ENCODE peak calls at places on chromosomes 12 and 14, in five cellular contexts. C is transverse colon, T is body of pancreas, A is tibial nerve, Y is IMR-90. O is an unnamed sample. For H3K27me3, the result is how much of the 10 kb centered on the place peaks cover.

GRCh38 chr12:114691810-114692557 is 8.0 kb upstream of the TBX3 start:
- DNase-seq in C (no peak), A (no peak), Y (no peak), T (no peak), O (no peak)

GRCh38 chr12:106883421-106883820 is 72.3 kb upstream of the TMEM263 start:
- DNase-seq in C (no peak), T (no peak), A (no peak), Y (peak), O (no peak)

GRCh38 chr12:57869919-57870318 is 23.4 kb upstream of the CTDSP2 start:
- DNase-seq in A (no peak), C (no peak), T (no peak), Y (no peak), O (no peak)

GRCh38 chr14:34175574-34175973 is 224.7 kb upstream of the EGLN3 start:
- DNase-seq in T (no peak), C (no peak), A (no peak), Y (no peak), O (no peak)

GRCh38 chr12:46456356-46457334 is 84.1 kb upstream of the SLC38A2 start:
- DNase-seq in Y (peak), T (no peak), A (no peak), C (no peak), O (no peak)

GRCh38 chr14:55599250-55599879 is 19.4 kb downstream of the KTN1 start:
- DNase-seq in C (peak), Y (no peak), A (no peak), T (peak), O (peak)

GRCh38 chr14:41785696-41786095 is 179.0 kb downstream of the LRFN5 start:
- DNase-seq in A (no peak), Y (no peak), T (no peak), C (no peak), O (no peak)

GRCh38 chr14:71248204-71248603 is 340.9 kb downstream of the PCNX1 start:
- DNase-seq in T (no peak), A (no peak), C (no peak), Y (peak), O (no peak)

GRCh38 chr14:105139831-105140239 is 28.7 kb downstream of the JAG2 start:
- DNase-seq in A (no peak), T (no peak), C (no peak), Y (no peak), O (no peak)

GRCh38 chr12:110217996-110218674 is 62.9 kb upstream of the ATP2A2 start:
- DNase-seq in C (no peak), T (no peak), A (no peak), Y (no peak), O (no peak)

GRCh38 chr12:120339256-120339655 is 11.7 kb upstream of the PLA2G1B start:
- DNase-seq in C (no peak), T (no peak), Y (no peak), A (no peak), O (no peak)

GRCh38 chr14:52835122-52835903 is 43.9 kb upstream of the GNPNAT1 start:
- DNase-seq in A (no peak), T (no peak), Y (peak), C (no peak), O (no peak)

GRCh38 chr12:6430124-6430989 is 14.4 kb upstream of the CD27 start:
- DNase-seq in Y (peak), C (peak), T (peak), A (peak), O (peak)

GRCh38 chr12:712172-712863 is 40.1 kb upstream of the WNK1 start:
- DNase-seq in T (no peak), Y (peak), A (no peak), C (no peak), O (no peak)

GRCh38 chr14:81209187-81209836 is 11.4 kb downstream of the GTF2A1 start:
- DNase-seq in C (no peak), T (no peak), A (no peak), Y (no peak), O (no peak)

GRCh38 chr12:46209165-46209564 is 59.7 kb downstream of the SLC38A1 start:
- DNase-seq in C (no peak), Y (peak), T (no peak), A (no peak), O (no peak)

GRCh38 chr12:85575115-85576096 is 260.8 kb downstream of the RASSF9 start:
- DNase-seq in A (peak), C (peak), Y (peak), T (peak), O (peak)

GRCh38 chr14:35341454-35342159 is 49.4 kb downstream of the PSMA6 start:
- DNase-seq in C (peak), T (peak), A (peak), Y (peak), O (peak)

GRCh38 chr14:50018236-50019210 is 97.8 kb downstream of the VCPKMT start:
- DNase-seq in Y (peak), T (peak), A (no peak), C (peak), O (peak)

GRCh38 chr12:7376196-7376595 is 67.8 kb downstream of the CD163L1 start:
- DNase-seq in C (no peak), A (no peak), Y (peak), T (no peak), O (no peak)

GRCh38 chr12:70796989-70797388 is 123.5 kb downstream of the PTPRR start:
- DNase-seq in Y (no peak), C (no peak), A (no peak), T (no peak), O (no peak)

GRCh38 chr12:66398931-66399625 is 96.8 kb downstream of the HELB start:
- DNase-seq in Y (peak), T (no peak), A (no peak), C (no peak), O (no peak)

GRCh38 chr14:32230181-32230580 is 27.1 kb upstream of the RNU6-8 start:
- DNase-seq in Y (peak), T (no peak), C (no peak), A (no peak), O (no peak)

DNA sequence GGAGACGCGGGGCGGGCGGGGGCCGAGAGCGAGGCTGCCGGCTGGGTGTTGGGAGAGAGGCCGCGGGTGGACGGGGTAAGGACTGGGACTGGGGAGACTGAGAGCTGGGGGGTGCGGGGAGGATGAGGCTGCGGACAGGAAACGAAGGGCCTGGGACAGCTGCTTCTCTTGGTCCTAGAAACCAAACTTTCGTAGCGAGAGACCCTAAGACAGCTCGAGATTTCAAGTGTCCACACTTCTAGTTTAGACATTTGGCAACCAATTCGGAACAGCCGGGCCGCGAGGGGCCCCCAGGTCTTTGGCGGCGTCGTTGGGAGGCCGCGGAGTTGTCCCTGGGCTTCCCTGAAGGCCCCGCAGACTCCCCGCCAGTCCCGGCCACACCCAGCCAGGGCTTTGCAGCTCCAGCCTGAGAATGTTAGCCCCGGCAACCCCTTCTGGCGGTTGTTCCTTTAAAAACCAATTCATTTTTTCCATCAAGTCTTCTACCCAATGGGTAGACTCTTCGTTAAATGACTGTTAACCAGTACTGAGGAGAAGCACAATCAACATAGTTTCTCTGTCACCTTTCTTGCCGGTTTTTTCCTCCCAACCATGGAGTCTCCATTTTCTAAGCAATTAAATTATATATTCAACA is 11.5 kb downstream of the NKX2-1 start:
- DNase-seq in A (no peak), T (no peak), C (no peak), Y (no peak), O (no peak)
- H3K27me3 ChIP-seq in A (under half), T (under half), C (half or more), Y (half or more), O (half or more)

DNA sequence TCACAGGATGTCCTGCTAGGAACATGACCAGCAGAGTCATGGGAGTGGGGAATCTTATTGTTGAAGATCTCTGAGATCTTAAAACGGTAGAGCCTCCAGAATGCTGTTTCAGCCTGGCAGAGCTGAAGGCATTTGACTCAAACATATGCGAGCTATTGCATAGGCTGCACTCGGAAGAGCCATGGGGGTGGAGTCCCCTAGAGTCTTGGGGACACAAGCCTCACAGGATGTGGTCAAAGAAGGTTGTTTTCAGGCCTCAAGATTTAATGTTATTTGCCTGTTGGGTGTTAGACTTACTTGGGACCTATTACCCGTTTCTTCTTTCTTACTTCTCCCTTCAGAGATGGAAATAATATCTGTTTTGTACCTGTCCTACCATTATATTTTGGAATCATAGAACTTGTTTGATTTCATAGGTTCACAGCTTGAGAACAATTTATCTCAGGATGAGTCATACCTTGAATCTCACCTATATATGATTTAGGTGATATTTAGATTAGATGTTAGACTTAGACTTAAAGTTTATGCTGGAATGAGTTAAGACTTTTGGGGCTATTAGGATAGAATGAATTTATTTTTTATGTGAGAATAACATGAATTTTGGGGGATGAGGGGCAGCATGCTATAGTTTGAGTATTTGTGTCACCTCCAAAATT is 172.2 kb upstream of the ATP2B1 start:
- DNase-seq in Y (no peak), C (peak), A (no peak), T (no peak), O (no peak)
- TF ChIP-seq CTCF in Y (no peak), C (no peak), A (no peak), T (no peak), O (no peak)

DNA sequence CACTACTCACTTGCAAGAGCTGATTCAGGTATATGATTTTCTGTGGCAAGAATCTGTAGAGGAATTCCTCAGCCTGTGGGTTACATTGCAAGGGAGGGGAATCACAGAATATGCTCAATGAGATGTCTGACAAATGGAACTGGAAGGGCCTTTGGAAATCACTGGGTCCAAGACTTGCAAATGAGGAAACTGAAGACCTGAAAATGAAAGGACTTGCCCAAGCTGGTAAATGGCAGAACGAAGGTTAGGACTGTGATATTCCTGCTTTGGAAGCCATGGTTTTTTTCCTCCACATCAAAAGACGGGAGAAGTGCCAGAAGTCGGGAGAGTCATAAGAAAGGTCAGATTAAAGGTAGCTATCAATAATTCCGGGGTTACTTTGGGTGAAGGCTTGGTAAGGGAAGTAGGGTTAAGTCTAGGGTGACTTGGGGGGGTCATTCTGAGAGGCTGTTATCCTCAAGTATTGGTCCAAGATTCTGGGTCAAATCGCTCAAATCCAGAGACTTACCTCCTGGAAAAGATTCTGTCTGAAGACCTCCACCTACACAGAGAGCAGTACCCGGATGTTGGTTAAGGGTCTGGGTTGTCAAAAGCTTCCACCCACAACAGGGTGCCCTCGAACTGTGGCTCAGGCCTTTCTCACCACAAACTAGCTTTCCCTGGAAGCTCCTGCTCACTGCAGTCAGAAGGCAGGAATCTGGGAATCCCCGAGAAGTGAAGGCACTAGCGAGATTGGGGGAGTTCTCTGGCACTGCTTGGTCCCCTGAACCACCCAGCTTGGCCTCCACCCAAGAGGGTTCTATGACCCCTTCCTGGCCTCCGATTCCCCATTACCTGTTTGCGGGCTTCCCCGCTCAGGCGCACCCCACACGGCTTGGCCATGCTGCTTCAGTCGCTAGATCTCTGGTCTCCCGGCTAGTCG is at the start of gene PSME2:
- DNase-seq in C (no peak), Y (peak), T (no peak), A (no peak), O (no peak)
- TF ChIP-seq POLR2A in C (no peak), Y (peak), T (peak), A (peak), O (no peak)

DNA sequence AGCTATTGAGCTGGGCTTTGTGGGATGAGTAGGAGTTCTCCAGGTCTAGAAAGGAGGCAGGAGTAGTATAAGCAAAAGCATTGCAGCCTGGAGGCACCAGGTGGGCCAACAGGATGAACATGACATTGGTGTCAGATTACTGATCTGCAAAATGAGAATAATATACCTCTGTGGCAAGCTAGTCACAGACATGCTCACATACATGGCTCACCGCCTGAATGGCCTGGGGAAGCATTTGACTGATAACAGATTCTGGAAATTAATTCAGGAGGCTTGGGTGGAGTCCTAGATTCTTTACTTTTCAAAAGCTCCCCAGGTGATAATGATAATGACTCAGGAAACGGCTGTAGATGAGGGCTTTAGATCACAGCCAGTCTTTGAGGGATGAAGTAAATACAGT is 709 bp downstream of the TCL1B start:
- DNase-seq in C (no peak), Y (no peak), A (no peak), T (no peak), O (no peak)
- H3K27me3 ChIP-seq in C (under half), Y (under half), A (under half), T (under half), O (under half)

DNA sequence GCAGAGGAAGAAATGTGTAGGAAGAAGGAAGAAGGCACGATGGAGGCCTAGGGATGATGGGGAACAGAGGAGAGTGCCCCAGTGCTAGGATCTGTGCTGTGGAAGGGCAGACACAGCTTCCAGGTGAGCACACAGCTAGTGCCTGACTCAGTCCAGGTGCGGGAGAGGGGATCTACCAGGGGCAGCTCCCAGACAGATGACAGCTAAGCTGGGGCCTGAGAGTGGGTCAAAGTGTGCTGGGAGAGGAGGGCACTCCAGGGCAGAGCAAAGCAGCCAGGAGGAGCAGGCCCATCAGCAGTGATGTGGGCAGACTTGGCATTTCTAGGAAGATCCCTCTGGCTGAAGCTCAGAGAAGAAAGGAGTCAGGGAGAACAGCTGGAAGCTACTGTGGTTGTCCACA is 36.7 kb downstream of the LRTM2 start:
- DNase-seq in A (no peak), T (no peak), C (no peak), Y (no peak), O (no peak)
- TF ChIP-seq CTCF in A (no peak), T (no peak), C (no peak), Y (no peak), O (no peak)

GRCh38 chr12:13206560-13206897 is 10.0 kb downstream of the EMP1 start:
- DNase-seq in A (no peak), Y (no peak), T (no peak), C (no peak), O (no peak)
- TF ChIP-seq POLR2A in A (no peak), Y (peak), T (no peak), C (no peak), O (no peak)

DNA sequence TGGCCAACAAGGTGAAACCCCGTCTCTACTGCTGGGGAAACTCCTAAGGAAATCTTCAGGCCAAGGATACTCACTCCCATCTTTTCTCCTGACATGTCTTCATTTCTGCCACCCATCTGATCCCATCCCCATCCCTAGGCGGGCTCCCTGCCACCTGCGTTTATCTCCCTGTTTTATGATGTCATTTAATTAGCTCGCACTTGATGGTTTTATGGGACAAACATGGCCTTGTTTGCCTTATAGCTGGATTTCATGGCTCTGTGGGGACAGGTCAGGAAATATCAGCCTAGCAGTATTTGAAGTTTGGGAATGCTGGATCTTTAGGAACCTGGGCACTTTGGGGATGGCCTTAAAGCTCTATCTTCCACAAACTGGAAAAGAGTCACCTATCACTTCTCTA is 88.5 kb upstream of the CISTR start:
- DNase-seq in Y (no peak), T (no peak), A (no peak), C (no peak), O (no peak)
- H3K27me3 ChIP-seq in Y (under half), T (under half), A (under half), C (half or more), O (half or more)

DNA sequence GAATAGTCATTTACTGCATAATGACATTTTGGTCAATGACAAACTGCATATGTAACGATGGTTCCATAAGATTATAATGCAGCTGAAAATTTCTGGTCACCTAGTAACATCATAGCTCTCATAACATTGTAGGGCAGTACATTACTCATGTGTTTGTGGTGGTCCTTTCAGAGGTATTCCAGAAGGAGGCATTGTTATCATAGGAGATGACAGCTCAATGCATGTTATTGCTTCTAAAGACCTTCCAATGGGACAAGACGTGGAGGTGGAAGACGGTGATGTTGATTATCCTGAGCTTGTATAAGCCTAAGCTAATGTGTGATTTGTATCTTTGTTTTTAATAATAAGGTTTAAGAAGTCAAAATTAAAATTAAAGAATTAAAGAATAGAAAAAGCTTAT is 43.8 kb upstream of the TSPAN11 start:
- DNase-seq in T (no peak), A (no peak), Y (no peak), C (no peak), O (no peak)
- TF ChIP-seq CTCF in T (no peak), A (no peak), Y (no peak), C (no peak), O (no peak)

DNA sequence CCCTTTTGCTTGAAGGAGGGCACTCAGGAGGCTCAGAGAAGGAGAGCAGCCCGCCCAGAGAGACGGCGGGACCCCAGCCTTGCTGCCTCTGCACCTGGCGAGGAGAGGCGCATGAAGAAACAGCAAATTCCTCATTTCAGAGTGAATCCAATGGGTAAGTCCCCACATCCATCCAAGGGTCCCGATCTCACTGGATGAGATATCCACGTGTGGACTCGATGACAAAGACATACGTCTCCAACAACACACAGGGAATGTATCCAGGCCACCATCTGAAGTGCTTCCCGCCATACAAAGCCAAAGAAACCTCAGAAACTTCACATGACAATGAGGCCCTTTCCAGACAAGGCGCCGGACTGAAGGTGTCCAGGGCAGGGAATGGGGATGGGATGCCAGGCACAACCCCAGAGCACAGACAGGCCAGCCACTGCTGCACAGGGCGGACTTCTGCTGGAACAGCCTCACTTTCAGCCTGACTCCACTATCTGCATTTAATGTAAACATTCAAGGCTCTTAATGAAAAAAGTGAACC is 14.5 kb downstream of the CCDC88C start:
- DNase-seq in T (peak), C (no peak), A (no peak), Y (no peak), O (no peak)
- TF ChIP-seq POLR2A in T (no peak), C (no peak), A (no peak), Y (no peak), O (no peak)

GRCh38 chr12:132379996-132380395 is 50.6 kb upstream of the GALNT9 start:
- DNase-seq in Y (no peak), A (no peak), T (no peak), C (no peak), O (no peak)
- H3K27me3 ChIP-seq in Y (under half), A (under half), T (under half), C (half or more), O (under half)